ENCODE peak calls at places on chromosomes 6 and 20, in eight cellular contexts. X is heart left ventricle, K is left lung, J is AG10803, M is IMR-90, H is WTC11, Q is type B pancreatic cell, G is GM10248. A is an unnamed sample.

GRCh38 chr20:19889011-19889953 is 127.9 kb upstream of the NAA20 start:
- DNase-seq in J (peak), G (no peak), K (peak), H (no peak), X (peak), M (peak), Q (no peak), A (peak)

GRCh38 chr6:71171478-71172070 is 117.0 kb upstream of the OGFRL1 start:
- DNase-seq in Q (no peak), M (no peak), H (no peak), G (no peak), K (no peak), J (no peak), X (no peak), A (no peak)

GRCh38 chr6:49327005-49327404 is 136.0 kb downstream of the MMUT start:
- DNase-seq in K (no peak), X (no peak), M (peak), Q (no peak), J (no peak), H (no peak), G (no peak), A (no peak)

GRCh38 chr20:53708129-53708968 is 114.7 kb upstream of the ZNF217 start:
- DNase-seq in G (peak), M (peak), H (no peak), J (peak), Q (no peak), K (no peak), X (no peak), A (no peak)

GRCh38 chr20:14643146-14643545 is 305.7 kb upstream of the FLRT3 start:
- DNase-seq in H (no peak), X (no peak), M (no peak), J (no peak), Q (no peak), K (no peak), G (no peak), A (no peak)

GRCh38 chr6:107535626-107536025 is 45.7 kb downstream of the SOBP start:
- DNase-seq in K (no peak), H (no peak), J (no peak), M (no peak), G (no peak), Q (no peak), X (no peak), A (no peak)

GRCh38 chr6:130269969-130270635 is 47.4 kb upstream of the SAMD3 start:
- DNase-seq in G (peak), X (no peak), Q (no peak), H (no peak), K (no peak), J (no peak), M (no peak), A (no peak)

GRCh38 chr6:153216789-153217188 is 85.7 kb upstream of the RGS17 start:
- DNase-seq in J (no peak), Q (no peak), X (no peak), G (no peak), H (no peak), M (no peak), K (no peak), A (no peak)

GRCh38 chr6:3466488-3467219 is 9.8 kb upstream of the SLC22A23 start:
- DNase-seq in H (no peak), M (no peak), K (no peak), G (no peak), J (no peak), Q (no peak), X (no peak), A (no peak)

GRCh38 chr20:16491277-16491912 is 81.9 kb downstream of the KIF16B start:
- DNase-seq in X (no peak), Q (no peak), H (no peak), K (no peak), G (no peak), M (peak), J (peak), A (no peak)

GRCh38 chr20:38162149-38162548 is 2.9 kb downstream of the TGM2 start:
- DNase-seq in M (no peak), K (no peak), J (no peak), Q (no peak), X (no peak), H (no peak), G (no peak), A (no peak)

GRCh38 chr6:128630213-128630612 is 109.8 kb upstream of the PTPRK start:
- DNase-seq in Q (no peak), H (no peak), M (no peak), G (no peak), K (no peak), J (no peak), X (no peak), A (no peak)

GRCh38 chr20:5178046-5178445 is 51.2 kb downstream of the CDS2 start:
- DNase-seq in K (no peak), J (no peak), M (no peak), X (no peak), H (no peak), G (no peak), Q (no peak), A (no peak)

GRCh38 chr6:4281341-4282293 is 146.2 kb upstream of the ECI2 start:
- DNase-seq in X (peak), Q (no peak), H (peak), K (peak), J (no peak), M (peak), G (peak), A (peak)

GRCh38 chr6:146950351-146950835 is 253.8 kb upstream of the STXBP5 start:
- DNase-seq in M (peak), K (no peak), J (peak), X (no peak), H (no peak), Q (no peak), G (peak), A (peak)

GRCh38 chr6:30508890-30509736 is 19.8 kb downstream of the HLA-E start:
- DNase-seq in M (peak), G (peak), J (peak), K (no peak), X (no peak), Q (no peak), H (no peak), A (no peak)

GRCh38 chr6:16420715-16421461 is 182.5 kb downstream of the GMPR start:
- DNase-seq in Q (no peak), J (peak), M (peak), X (no peak), H (no peak), K (no peak), G (peak), A (no peak)

GRCh38 chr20:23659989-23660837 is 22.5 kb upstream of the CST3 start:
- DNase-seq in J (peak), H (no peak), K (no peak), Q (no peak), M (peak), G (no peak), X (no peak), A (no peak)

GRCh38 chr6:29376003-29376402 is 912 bp upstream of the OR12D3 start:
- DNase-seq in G (peak), J (no peak), Q (no peak), M (no peak), X (no peak), K (no peak), H (no peak), A (no peak)

GRCh38 chr6:35280903-35281302 is 16.7 kb upstream of the DEF6 start:
- DNase-seq in M (peak), J (no peak), K (no peak), Q (no peak), G (no peak), H (no peak), X (no peak), A (no peak)

GRCh38 chr6:97203343-97203742 is 79.7 kb downstream of the MMS22L start:
- DNase-seq in M (peak), H (no peak), Q (no peak), X (no peak), G (no peak), J (peak), K (no peak), A (no peak)

GRCh38 chr20:43191946-43192847 is 2.5 kb upstream of the PTPRT start:
- DNase-seq in X (no peak), H (peak), Q (no peak), G (peak), J (no peak), K (peak), M (no peak), A (peak)

GRCh38 chr6:170032706-170033309 is 258.1 kb downstream of the DLL1 start:
- DNase-seq in Q (peak), M (no peak), J (no peak), K (peak), G (no peak), X (no peak), H (peak), A (no peak)

GRCh38 chr20:3645309-3646066 is 17.7 kb downstream of the GFRA4 start:
- DNase-seq in H (no peak), G (no peak), Q (no peak), X (no peak), K (no peak), J (no peak), M (no peak), A (no peak)

GRCh38 chr20:48538058-48538825 is 289.6 kb downstream of the PREX1 start:
- DNase-seq in G (no peak), J (peak), Q (no peak), K (no peak), X (no peak), M (peak), H (no peak), A (no peak)

GRCh38 chr6:215335-216034 is 76.8 kb upstream of the DUSP22 start:
- DNase-seq in M (peak), G (no peak), Q (no peak), X (no peak), K (no peak), H (no peak), J (peak), A (no peak)

GRCh38 chr6:131510094-131510493 is 62.9 kb upstream of the ARG1 start:
- DNase-seq in Q (no peak), M (no peak), G (no peak), X (no peak), H (peak), J (no peak), K (no peak), A (no peak)

GRCh38 chr20:17938889-17939619 is 29.5 kb downstream of the SNX5 start:
- DNase-seq in M (peak), K (no peak), J (peak), H (peak), G (peak), Q (peak), X (peak), A (peak)

GRCh38 chr6:7604506-7604905 is 14.5 kb downstream of the SNRNP48 start:
- DNase-seq in G (no peak), K (no peak), H (no peak), J (no peak), X (no peak), Q (no peak), M (no peak), A (no peak)

GRCh38 chr6:41453232-41453631 is 92.9 kb upstream of the FOXP4 start:
- DNase-seq in J (no peak), K (no peak), X (no peak), M (no peak), G (no peak), H (no peak), Q (no peak), A (no peak)

GRCh38 chr6:89295981-89296380 is 19.1 kb downstream of the GABRR2 start:
- DNase-seq in K (no peak), Q (peak), J (no peak), H (no peak), G (no peak), X (no peak), M (no peak), A (no peak)

GRCh38 chr6:131792091-131792496 is 15.7 kb upstream of the ENPP1 start:
- DNase-seq in H (no peak), M (peak), X (no peak), Q (no peak), K (no peak), G (no peak), J (peak), A (no peak)

GRCh38 chr20:20024942-20025341 is 7.8 kb downstream of the NAA20 start:
- DNase-seq in K (no peak), M (peak), X (no peak), J (peak), H (no peak), Q (no peak), G (no peak), A (no peak)

GRCh38 chr6:158654498-158654897 is 4.6 kb downstream of the SYTL3 start:
- DNase-seq in X (peak), K (peak), J (peak), H (no peak), G (no peak), M (peak), Q (peak), A (no peak)

GRCh38 chr6:38929560-38929959 is 119.0 kb upstream of the GLP1R start:
- DNase-seq in H (no peak), M (no peak), K (no peak), X (no peak), J (no peak), G (no peak), Q (no peak), A (no peak)
- TF ChIP-seq CTCF in H (no peak), M (no peak), K (no peak), X (no peak), J (no peak), G (no peak), Q (no peak), A (no peak)

DNA sequence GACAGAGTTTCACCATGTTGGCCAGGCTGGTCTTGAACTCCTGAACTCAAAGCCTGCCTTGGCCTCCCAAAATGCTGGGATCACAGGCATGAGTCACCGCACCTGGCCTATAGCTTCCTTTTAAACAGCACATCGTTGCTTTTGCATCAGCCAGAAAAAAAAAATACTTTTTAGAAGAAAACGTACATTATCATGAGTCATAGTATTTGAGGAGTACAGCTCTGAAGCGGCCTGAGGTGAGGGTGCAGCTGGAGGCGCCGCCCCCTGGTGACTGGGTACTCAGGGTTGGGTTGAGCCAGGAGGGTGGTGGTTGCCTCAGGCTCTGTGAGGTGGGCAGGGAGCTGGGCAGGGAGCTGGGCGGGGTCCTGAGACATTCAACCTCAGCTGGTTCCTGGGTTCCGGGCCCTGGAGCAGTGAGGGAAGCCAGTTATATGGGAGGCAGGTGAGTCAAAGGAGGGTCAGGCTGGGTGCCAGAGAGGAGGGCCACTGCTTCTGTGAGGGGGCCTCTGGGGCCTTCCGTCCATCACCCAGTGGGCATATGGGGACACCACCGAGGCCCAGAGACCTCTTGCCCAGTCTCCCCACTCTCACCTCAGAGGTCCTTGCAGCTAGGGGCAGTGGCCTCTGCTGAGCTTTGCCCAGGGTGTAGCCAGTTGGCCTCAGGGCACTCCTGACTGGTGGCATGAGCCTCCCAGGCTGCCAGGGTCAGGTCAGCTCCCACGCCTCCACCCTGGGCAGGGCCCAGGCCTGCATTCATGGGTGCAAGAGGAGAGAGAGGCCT is 11.7 kb upstream of the ID1 start:
- DNase-seq in H (no peak), M (peak), X (no peak), K (peak), Q (peak), G (no peak), J (peak), A (no peak)
- TF ChIP-seq CTCF in H (no peak), M (peak), X (no peak), K (no peak), Q (no peak), G (no peak), J (no peak), A (no peak)

GRCh38 chr20:57315083-57315963 is 14.3 kb upstream of the SPO11 start:
- DNase-seq in J (no peak), M (no peak), H (no peak), K (no peak), G (no peak), Q (no peak), X (no peak), A (no peak)
- TF ChIP-seq CTCF in J (no peak), M (no peak), H (no peak), K (no peak), G (no peak), Q (no peak), X (no peak), A (no peak)

GRCh38 chr20:57468523-57469417 is 56.2 kb downstream of the CTCFL start:
- DNase-seq in X (no peak), K (no peak), Q (no peak), H (no peak), J (no peak), M (no peak), G (no peak), A (no peak)

GRCh38 chr20:57464642-57465211 is 60.2 kb downstream of the CTCFL start:
- DNase-seq in J (no peak), G (no peak), M (no peak), H (no peak), X (no peak), Q (no peak), K (no peak), A (no peak)

GRCh38 chr20:57467742-57468141 is 57.2 kb downstream of the CTCFL start:
- DNase-seq in X (no peak), J (no peak), Q (no peak), K (no peak), M (no peak), H (no peak), G (no peak), A (no peak)

GRCh38 chr20:57465486-57465885 is 59.5 kb downstream of the CTCFL start:
- DNase-seq in K (no peak), M (no peak), G (no peak), J (no peak), X (no peak), Q (no peak), H (no peak), A (no peak)

GRCh38 chr20:57465943-57466342 is 59.0 kb downstream of the CTCFL start:
- DNase-seq in M (no peak), K (no peak), G (no peak), Q (no peak), X (no peak), J (no peak), H (no peak), A (no peak)
- TF ChIP-seq CTCF in M (no peak), K (no peak), G (peak), Q (peak), X (no peak), J (no peak), H (peak), A (no peak)

A was measured in endothelial cell.